ENCODE peak calls at places on chromosomes 13 and 19, in ten cellular contexts. I is GDM1; W is amniotic stem cell; S is cardiac muscle cell; Q is GM23338; T is H9; X is head of caudate nucleus; V is stimulated activated CD8-positive, alpha-beta memory T cell treated with anti-CD3 and anti-CD28 coated beads, Interleukin-4, amount 100 ng/mL, for 4 hours; F is hippocampal formation; O is stimulated activated CD4-positive, alpha-beta T cell treated with anti-CD3 and anti-CD28 coated beads, Interleukin-15, amount 100 ng/mL, for 24 hours. L is an unnamed sample.

GRCh38 chr19:18294467-18294864 is 13.0 kb upstream of the JUND start:
- DNase-seq in T (peak), O (peak), X (peak), Q (peak), S (no peak), W (no peak), V (peak), F (no peak), I (no peak), L (peak)

GRCh38 chr13:101942038-101942437 is 459.8 kb downstream of the FGF14 start:
- DNase-seq in O (no peak), S (peak), X (peak), Q (peak), T (no peak), W (no peak), F (no peak), I (no peak), V (no peak), L (peak)

GRCh38 chr13:36130542-36131214 is 504 bp downstream of the DCLK1 start:
- DNase-seq in I (no peak), X (no peak), F (peak), O (no peak), Q (peak), T (peak), V (no peak), S (peak), W (no peak), L (no peak)

GRCh38 chr19:51639916-51640315 is 6.7 kb downstream of the SIGLEC14 start:
- DNase-seq in X (no peak), Q (no peak), T (no peak), I (no peak), W (no peak), V (no peak), O (no peak), S (no peak), F (no peak), L (no peak)

GRCh38 chr13:99725644-99726043 is 224.4 kb downstream of the TM9SF2 start:
- DNase-seq in W (no peak), T (peak), O (no peak), I (no peak), Q (no peak), V (no peak), S (no peak), F (no peak), X (no peak), L (no peak)

GRCh38 chr19:44602071-44602470 is 11.3 kb upstream of the IGSF23 start:
- DNase-seq in X (no peak), T (no peak), W (no peak), O (no peak), Q (no peak), I (no peak), V (no peak), F (no peak), S (no peak), L (peak)

GRCh38 chr19:27752530-27753184 is 1460.3 kb downstream of the UQCRFS1 start:
- DNase-seq in F (no peak), I (no peak), O (no peak), T (no peak), X (no peak), Q (no peak), W (no peak), V (no peak), S (no peak), L (no peak)

GRCh38 chr19:11377237-11377636 is 2.8 kb downstream of the SWSAP1 start:
- DNase-seq in F (peak), I (no peak), O (peak), T (no peak), S (no peak), V (no peak), Q (peak), W (peak), X (peak), L (peak)

GRCh38 chr13:70518081-70518480 is 409.8 kb upstream of the KLHL1 start:
- DNase-seq in Q (no peak), V (no peak), I (no peak), W (no peak), S (no peak), F (no peak), X (no peak), O (no peak), T (no peak), L (no peak)

GRCh38 chr13:99796175-99796819 is 175.3 kb downstream of the ZIC5 start:
- DNase-seq in W (peak), Q (peak), F (no peak), O (peak), X (peak), V (no peak), I (peak), S (peak), T (peak), L (peak)

GRCh38 chr19:12766051-12766521 is 9.3 kb downstream of the HOOK2 start:
- DNase-seq in Q (peak), W (no peak), I (no peak), V (no peak), F (peak), T (peak), O (peak), S (peak), X (peak), L (peak)

GRCh38 chr13:100519626-100520025 is 69.0 kb downstream of the GGACT start:
- DNase-seq in S (no peak), I (no peak), X (no peak), Q (no peak), F (no peak), T (no peak), O (no peak), W (no peak), V (no peak), L (no peak)

GRCh38 chr13:75482070-75482819 is at the start of gene TBC1D4:
- DNase-seq in T (peak), F (peak), V (no peak), X (peak), O (peak), I (peak), W (peak), S (peak), Q (peak), L (peak)

GRCh38 chr19:45251452-45252354 is 632 bp downstream of the MARK4 start:
- DNase-seq in Q (peak), W (no peak), V (no peak), S (peak), T (no peak), O (peak), X (no peak), F (no peak), I (no peak), L (no peak)

GRCh38 chr13:53691417-53691816 is 662.8 kb downstream of the OLFM4 start:
- DNase-seq in I (no peak), X (no peak), O (no peak), T (no peak), Q (peak), V (no peak), F (no peak), W (no peak), S (no peak), L (no peak)

GRCh38 chr13:83221813-83222241 is 660.4 kb downstream of the SLITRK1 start:
- DNase-seq in X (no peak), S (no peak), O (no peak), I (no peak), V (no peak), Q (no peak), T (no peak), W (no peak), F (no peak), L (peak)

GRCh38 chr19:1768248-1768647 is 14.9 kb downstream of the ONECUT3 start:
- DNase-seq in F (no peak), T (peak), X (no peak), I (no peak), Q (peak), W (no peak), O (no peak), S (peak), V (no peak), L (no peak)

GRCh38 chr19:15432018-15432494 is 13.3 kb upstream of the AKAP8L start:
- DNase-seq in W (no peak), F (no peak), S (peak), T (no peak), X (no peak), O (peak), I (no peak), V (no peak), Q (peak), L (no peak)

GRCh38 chr19:50669319-50670101 is 20.3 kb downstream of the C19orf81 start:
- DNase-seq in X (peak), I (peak), V (no peak), F (no peak), T (no peak), W (no peak), Q (peak), O (peak), S (peak), L (no peak)

GRCh38 chr13:30898721-30899188 is 7.3 kb upstream of the MEDAG start:
- DNase-seq in V (no peak), X (no peak), I (peak), S (no peak), Q (no peak), O (peak), W (peak), F (no peak), T (no peak), L (peak)

GRCh38 chr19:46040952-46041500 is at the start of gene IGFL4:
- DNase-seq in I (no peak), T (no peak), V (no peak), Q (no peak), S (no peak), F (no peak), X (no peak), W (no peak), O (no peak), L (peak)

GRCh38 chr19:45717983-45718650 is 12.6 kb downstream of the FBXO46 start:
- DNase-seq in X (no peak), W (no peak), F (no peak), I (no peak), S (peak), V (no peak), T (peak), O (no peak), Q (no peak), L (no peak)

GRCh38 chr19:8576273-8576993 is 809 bp downstream of the MYO1F start:
- DNase-seq in Q (no peak), O (peak), F (no peak), T (no peak), X (no peak), W (no peak), V (no peak), I (peak), S (no peak), L (no peak)

GRCh38 chr19:7806876-7807275 is 23.1 kb upstream of the EVI5L start:
- DNase-seq in S (no peak), V (no peak), X (no peak), Q (no peak), I (no peak), T (no peak), F (no peak), O (no peak), W (no peak), L (no peak)

GRCh38 chr13:30293995-30294394 is 13.4 kb downstream of the KATNAL1 start:
- DNase-seq in W (no peak), Q (no peak), O (no peak), V (no peak), X (no peak), S (peak), T (no peak), F (no peak), I (no peak), L (no peak)

GRCh38 chr19:9205506-9206113 is 13.8 kb downstream of the OR7D4 start:
- DNase-seq in O (peak), I (peak), W (peak), S (peak), T (peak), Q (peak), F (peak), X (peak), V (peak), L (peak)

GRCh38 chr19:13621413-13621812 is 115.1 kb upstream of the CACNA1A start:
- DNase-seq in F (no peak), Q (peak), T (peak), S (no peak), O (peak), W (peak), X (no peak), V (peak), I (no peak), L (peak)

GRCh38 chr13:100100115-100100879 is 11.4 kb downstream of the PCCA start:
- DNase-seq in F (no peak), Q (no peak), W (no peak), T (no peak), V (no peak), O (no peak), S (no peak), I (no peak), X (peak), L (peak)

GRCh38 chr19:18637644-18638630 is 1.1 kb downstream of the KLHL26 start:
- DNase-seq in S (no peak), T (no peak), V (no peak), Q (peak), W (no peak), X (peak), I (peak), O (peak), F (no peak), L (no peak)

GRCh38 chr13:99150575-99151370 is 49.9 kb upstream of the UBAC2 start:
- DNase-seq in I (no peak), T (no peak), Q (no peak), O (no peak), X (no peak), V (no peak), F (no peak), S (no peak), W (peak), L (peak)

L was measured in mammary epithelial cell.